ENCODE peak calls at places on chromosomes 11 and 22, in four cellular contexts. L is Panc1, Y is HCT116, K is pancreas. G is an unnamed sample. For H3K4me1, the result is how much of the 10 kb centered on the place peaks cover.

GRCh38 chr11:16081756-16082531 is 274.4 kb downstream of the SOX6 start:
- DNase-seq in K (no peak), Y (no peak), L (no peak), G (no peak)

GRCh38 chr11:63920870-63921417 is 4.0 kb upstream of the RCOR2 start:
- DNase-seq in L (no peak), K (peak), Y (no peak), G (peak)

GRCh38 chr11:74283580-74284180 is 27.8 kb downstream of the P4HA3 start:
- DNase-seq in K (no peak), L (no peak), Y (no peak), G (no peak)

GRCh38 chr11:65254724-65255123 is 7.0 kb upstream of the POLA2 start:
- DNase-seq in Y (no peak), K (no peak), L (no peak), G (no peak)

GRCh38 chr11:126165366-126166156 is 45.9 kb downstream of the RPUSD4 start:
- DNase-seq in L (no peak), Y (no peak), K (no peak), G (no peak)

GRCh38 chr22:45548991-45549736 is 46.5 kb downstream of the FBLN1 start:
- DNase-seq in Y (peak), L (no peak), K (no peak), G (no peak)

GRCh38 chr11:69122642-69123431 is 32.9 kb upstream of the SMIM38 start:
- DNase-seq in Y (peak), K (peak), L (peak), G (peak)

GRCh38 chr22:23826510-23827350 is 12.1 kb downstream of the DERL3 start:
- DNase-seq in K (no peak), Y (no peak), L (no peak), G (peak)

GRCh38 chr11:36228689-36229088 is 60.5 kb downstream of the COMMD9 start:
- DNase-seq in L (no peak), Y (no peak), K (no peak), G (no peak)

GRCh38 chr11:67437082-67437821 is at the start of gene PTPRCAP:
- DNase-seq in K (peak), L (no peak), Y (no peak), G (peak)

GRCh38 chr22:41513391-41513790 is 30.9 kb downstream of the POLR3H start:
- DNase-seq in Y (no peak), K (no peak), L (no peak), G (no peak)

GRCh38 chr11:72553748-72554147 is 119.4 kb upstream of the CLPB start:
- DNase-seq in L (no peak), K (no peak), Y (no peak), G (peak)

GRCh38 chr11:12725863-12726666 is 51.8 kb downstream of the TEAD1 start:
- DNase-seq in Y (peak), L (no peak), K (no peak), G (no peak)

GRCh38 chr11:29125621-29126020 is 891.2 kb downstream of the KCNA4 start:
- DNase-seq in Y (no peak), L (no peak), K (no peak), G (no peak)

GRCh38 chr11:124069429-124070401 is 28.6 kb upstream of the OR10G7 start:
- DNase-seq in K (peak), L (no peak), Y (peak), G (peak)

GRCh38 chr11:133441964-133442660 is 90.2 kb downstream of the OPCML start:
- DNase-seq in Y (no peak), K (no peak), L (no peak), G (no peak)

GRCh38 chr22:38205261-38206128 is 3.7 kb downstream of the MAFF start:
- DNase-seq in L (no peak), Y (no peak), K (no peak), G (peak)

GRCh38 chr11:33110083-33110482 is 51.2 kb downstream of the CSTF3 start:
- DNase-seq in Y (no peak), L (no peak), K (no peak), G (no peak)

GRCh38 chr11:123238297-123238696 is 43.2 kb upstream of the CLMP start:
- DNase-seq in L (no peak), Y (no peak), K (no peak), G (no peak)

GRCh38 chr11:41784513-41785335 is 325.3 kb upstream of the LRRC4C start:
- DNase-seq in K (no peak), Y (no peak), L (peak), G (no peak)

GRCh38 chr11:61129608-61130523 is 27.6 kb downstream of the CD5 start:
- DNase-seq in K (peak), L (peak), Y (peak), G (peak)

GRCh38 chr11:57456960-57457642 is 3.2 kb upstream of the RTN4RL2 start:
- DNase-seq in K (peak), L (peak), Y (peak), G (peak)

GRCh38 chr22:40156001-40156516 is 21.7 kb upstream of the TNRC6B start:
- DNase-seq in K (no peak), Y (peak), L (no peak), G (no peak)

GRCh38 chr22:36337365-36338130 is 50.2 kb downstream of the MYH9 start:
- DNase-seq in Y (no peak), K (no peak), L (no peak), G (no peak)

GRCh38 chr22:36341640-36342041 is 46.1 kb downstream of the MYH9 start:
- DNase-seq in Y (no peak), K (no peak), L (no peak), G (no peak)

GRCh38 chr22:36343070-36343719 is 44.6 kb downstream of the MYH9 start:
- DNase-seq in Y (no peak), L (no peak), K (no peak), G (no peak)

GRCh38 chr22:36339171-36340065 is 48.3 kb downstream of the MYH9 start:
- DNase-seq in Y (no peak), K (no peak), L (no peak), G (no peak)

DNA sequence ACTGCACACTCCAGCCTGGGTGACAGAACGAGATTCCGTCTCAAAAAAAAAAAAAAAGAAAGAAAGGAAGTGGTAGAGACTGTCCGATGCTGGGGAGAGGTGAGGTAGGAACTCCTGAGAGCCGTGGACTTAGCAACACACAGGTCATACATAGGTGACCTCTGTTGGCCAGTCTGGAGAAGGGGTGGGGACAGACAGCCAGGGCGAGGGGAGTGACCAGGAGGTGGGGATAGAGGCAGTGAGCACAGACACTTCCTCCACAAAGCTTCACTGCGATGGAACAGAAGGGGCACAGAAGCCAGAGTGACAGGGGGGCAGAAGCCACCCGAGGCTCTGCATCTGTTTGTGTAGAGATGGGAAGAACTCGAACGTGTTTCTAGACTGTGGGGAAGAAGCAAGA is 47.1 kb downstream of the MYH9 start:
- DNase-seq in L (no peak), Y (no peak), K (no peak), G (no peak)
- H3K4me1 ChIP-seq in L (half or more), Y (under half), K (half or more), G (under half)

DNA sequence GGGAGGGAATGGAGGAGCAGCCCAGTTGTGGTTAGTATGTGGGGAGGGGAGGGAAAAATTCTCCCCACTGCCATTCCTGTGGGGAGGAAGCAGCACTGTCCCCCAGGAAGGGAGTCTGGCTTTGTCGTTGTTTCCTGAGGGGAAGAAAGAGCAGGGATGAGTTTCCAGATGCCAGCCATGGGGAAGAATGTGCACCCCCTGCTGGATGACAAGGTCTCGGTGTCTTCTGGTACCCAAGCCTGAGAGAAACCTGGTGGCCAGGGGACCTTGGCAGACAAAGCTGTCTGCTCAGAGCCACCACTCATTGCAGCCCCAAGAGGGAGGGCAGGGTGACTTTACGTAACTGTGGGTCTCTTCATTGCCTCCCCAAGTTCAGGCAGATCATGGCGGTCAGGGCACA is 81.3 kb upstream of the CD82 start:
- DNase-seq in Y (peak), K (no peak), L (no peak), G (peak)
- TF ChIP-seq CTCF in Y (peak), K (no peak), L (peak), G (no peak)

DNA sequence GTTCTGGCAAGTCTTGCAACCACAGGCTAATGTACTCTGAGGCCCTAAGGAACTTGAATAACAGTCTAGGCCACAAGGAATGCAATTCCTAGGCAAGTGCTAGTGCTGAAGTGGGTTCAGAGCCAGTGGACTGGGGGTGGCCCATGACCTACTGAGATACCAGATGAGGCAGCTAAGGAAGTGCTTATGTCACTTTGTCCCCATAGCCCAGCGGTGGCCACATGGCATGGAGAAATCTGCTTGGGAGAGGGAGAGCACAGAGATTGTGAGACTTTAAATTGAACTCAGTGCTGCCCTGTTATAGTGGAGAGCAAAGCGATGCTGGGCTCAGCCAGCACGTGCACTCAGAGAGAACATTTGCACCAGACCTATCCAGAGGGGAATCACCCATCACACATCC is 629.5 kb downstream of the JRKL start:
- DNase-seq in Y (no peak), L (no peak), K (no peak), G (no peak)
- H3K4me3 ChIP-seq in Y (no peak), L (no peak), K (no peak), G (no peak)

GRCh38 chr22:22487869-22488597 is 20.5 kb downstream of the ZNF280B start:
- DNase-seq in L (no peak), Y (no peak), K (no peak), G (no peak)

GRCh38 chr22:22484023-22484422 is 24.5 kb downstream of the ZNF280B start:
- DNase-seq in L (no peak), K (no peak), Y (no peak), G (no peak)

GRCh38 chr22:22485524-22485923 is 23.0 kb downstream of the ZNF280B start:
- DNase-seq in Y (no peak), L (no peak), K (no peak), G (no peak)

GRCh38 chr22:22487059-22487458 is 21.5 kb downstream of the ZNF280B start:
- DNase-seq in Y (no peak), K (no peak), L (no peak), G (no peak)

DNA sequence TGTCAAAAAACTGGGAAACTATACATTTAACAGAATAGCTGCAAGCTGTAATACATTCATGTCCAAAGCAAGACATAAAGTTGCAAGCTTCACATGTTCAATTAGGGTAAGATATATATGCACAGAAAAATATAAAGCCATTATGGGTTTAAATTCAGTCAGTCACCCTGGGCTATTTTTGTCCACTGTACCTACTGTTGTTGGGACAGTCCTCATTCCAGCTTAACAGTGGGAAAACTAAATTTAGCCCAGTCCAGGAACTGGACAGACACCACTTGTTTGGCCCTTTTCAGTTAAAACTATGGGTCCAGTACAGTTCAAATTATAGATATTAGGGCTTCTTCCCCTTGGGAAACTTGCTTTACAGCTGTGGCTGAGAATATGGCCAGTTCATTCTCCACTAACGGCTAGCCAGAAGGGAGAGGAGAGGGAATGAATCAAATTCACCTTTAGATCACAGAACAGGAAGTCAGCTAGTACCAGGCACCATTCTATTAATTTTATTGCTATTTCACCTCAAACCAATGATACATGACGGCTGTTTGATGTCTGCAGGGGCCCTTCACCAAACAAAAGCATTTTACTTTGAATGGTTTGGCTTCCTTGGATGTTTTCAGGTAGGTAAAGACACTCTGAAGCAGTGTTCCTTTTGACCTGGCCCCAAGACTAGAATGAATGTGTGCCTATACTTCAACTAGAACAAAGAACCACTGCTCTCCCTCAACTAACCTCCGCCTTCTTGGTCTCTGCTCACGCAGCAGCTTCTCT is 22.2 kb downstream of the ZNF280B start:
- DNase-seq in L (no peak), Y (no peak), K (no peak), G (no peak)
- H3K4me1 ChIP-seq in L (under half), Y (under half), K (under half), G (under half)

DNA sequence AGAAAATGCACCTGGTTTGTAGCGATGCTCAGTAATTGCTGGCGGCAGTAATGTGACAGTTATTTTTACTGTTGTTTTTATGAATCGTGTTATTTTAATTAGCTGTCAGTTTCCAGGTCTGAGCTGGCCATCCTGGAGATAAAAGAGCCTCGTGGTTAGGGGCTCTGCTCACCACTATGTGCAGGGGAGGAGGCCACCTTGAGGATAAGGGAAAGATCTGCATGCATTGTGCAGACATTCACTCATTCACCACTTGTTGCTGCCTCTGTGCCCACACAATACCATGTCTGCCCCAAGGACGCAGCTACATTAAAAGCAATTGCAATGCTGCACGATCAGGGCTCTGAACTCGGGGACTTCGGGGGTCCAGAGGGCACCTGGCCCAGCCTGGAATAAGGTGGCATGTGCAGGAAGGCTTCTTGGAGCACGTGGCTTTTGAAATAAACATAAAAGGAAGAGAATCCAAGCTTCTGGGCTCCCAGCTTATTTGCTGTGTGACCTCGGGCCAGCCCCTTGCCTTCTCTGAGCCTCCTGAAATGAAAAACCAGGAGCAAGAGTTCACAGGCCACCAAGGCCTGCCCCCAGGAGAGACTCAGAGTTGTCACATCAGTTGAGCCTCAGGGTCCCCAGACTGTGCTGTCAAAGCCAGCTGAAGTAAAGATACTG is 44.7 kb upstream of the SHISAL1 start:
- DNase-seq in L (no peak), K (peak), Y (no peak), G (peak)
- TF ChIP-seq CTCF in L (no peak), K (no peak), Y (no peak), G (no peak)